ENCODE peak calls at places on chromosomes 7 and 10, in five cellular contexts. C is small intestine; R is endodermal cell; U is effector memory CD4-positive, alpha-beta T cell; M is H9. A is an unnamed sample.

GRCh38 chr7:36281945-36282727 is 107.5 kb upstream of the ANLN start:
- DNase-seq in C (no peak), R (peak), U (no peak), M (no peak), A (peak)

GRCh38 chr10:27611209-27611608 is 107.1 kb downstream of the RAB18 start:
- DNase-seq in C (peak), R (no peak), U (no peak), M (no peak), A (no peak)

GRCh38 chr7:124930655-124931597 is 1.3 kb upstream of the POT1 start:
- DNase-seq in C (no peak), R (no peak), U (no peak), M (no peak), A (peak)

GRCh38 chr7:13407911-13408310 is 581.6 kb downstream of the ETV1 start:
- DNase-seq in C (no peak), R (no peak), U (no peak), M (no peak), A (no peak)

GRCh38 chr10:16819026-16819425 is 1.8 kb upstream of the RSU1 start:
- DNase-seq in C (no peak), R (no peak), U (no peak), M (no peak), A (no peak)

GRCh38 chr7:46764100-46764941 is 817.6 kb downstream of the TNS3 start:
- DNase-seq in C (peak), R (no peak), U (no peak), M (no peak), A (peak)

GRCh38 chr7:16369851-16370250 is 51.5 kb downstream of the CRPPA start:
- DNase-seq in C (no peak), R (no peak), U (no peak), M (no peak), A (no peak)

GRCh38 chr10:88158506-88159123 is 295.2 kb downstream of the PTEN start:
- DNase-seq in C (no peak), R (no peak), U (no peak), M (no peak), A (no peak)

GRCh38 chr10:47368431-47369180 is 15.5 kb downstream of the ZNF488 start:
- DNase-seq in C (no peak), R (no peak), U (no peak), M (peak), A (no peak)

GRCh38 chr7:96407427-96407826 is 85.5 kb upstream of the SLC25A13 start:
- DNase-seq in C (no peak), R (no peak), U (no peak), M (no peak), A (no peak)

GRCh38 chr7:44629825-44630580 is 23.6 kb downstream of the OGDH start:
- DNase-seq in C (no peak), R (no peak), U (no peak), M (no peak), A (no peak)

GRCh38 chr10:16717617-16718395 is 99.4 kb downstream of the RSU1 start:
- DNase-seq in C (no peak), R (no peak), U (no peak), M (no peak), A (no peak)

GRCh38 chr7:132154248-132154647 is 422.0 kb downstream of the PLXNA4 start:
- DNase-seq in C (no peak), R (no peak), U (no peak), M (no peak), A (no peak)

GRCh38 chr7:136228185-136228584 is 251.0 kb upstream of the MTPN start:
- DNase-seq in C (peak), R (no peak), U (no peak), M (no peak), A (no peak)

GRCh38 chr7:100641860-100642533 is 645 bp upstream of the TFR2 start:
- DNase-seq in C (no peak), R (no peak), U (no peak), M (no peak), A (no peak)

GRCh38 chr7:94605031-94605430 is 50.9 kb downstream of the SGCE start:
- DNase-seq in C (no peak), R (no peak), U (no peak), M (no peak), A (no peak)

GRCh38 chr10:4333474-4333894 is 492.5 kb upstream of the AKR1E2 start:
- DNase-seq in C (no peak), R (no peak), U (no peak), M (no peak), A (no peak)

GRCh38 chr7:47954231-47954911 is 6.1 kb upstream of the PKD1L1 start:
- DNase-seq in C (no peak), R (no peak), U (no peak), M (peak), A (no peak)

GRCh38 chr7:2959343-2959680 is 84.4 kb downstream of the CARD11 start:
- DNase-seq in C (no peak), R (peak), U (no peak), M (no peak), A (peak)

GRCh38 chr7:151687523-151688235 is 168.0 kb upstream of the RHEB start:
- DNase-seq in C (peak), R (peak), U (no peak), M (peak), A (peak)

GRCh38 chr7:106668853-106669539 is 8.0 kb upstream of the CCDC71L start:
- DNase-seq in C (no peak), R (no peak), U (no peak), M (no peak), A (no peak)

GRCh38 chr10:4131407-4132215 is 346.6 kb upstream of the KLF6 start:
- DNase-seq in C (peak), R (no peak), U (no peak), M (no peak), A (no peak)

GRCh38 chr10:117162093-117163021 is 24.3 kb upstream of the VAX1 start:
- DNase-seq in C (no peak), R (no peak), U (no peak), M (peak), A (no peak)

GRCh38 chr10:127797339-127797738 is 60.4 kb downstream of the FOXI2 start:
- DNase-seq in C (peak), R (no peak), U (no peak), M (peak), A (no peak)

GRCh38 chr7:82434275-82435022 is 9.1 kb downstream of the CACNA2D1 start:
- DNase-seq in C (no peak), R (no peak), U (no peak), M (no peak), A (no peak)

GRCh38 chr10:10542368-10542961 is 475.2 kb upstream of the CELF2 start:
- DNase-seq in C (no peak), R (no peak), U (no peak), M (no peak), A (no peak)

GRCh38 chr7:32872421-32872820 is 19.1 kb downstream of the KBTBD2 start:
- DNase-seq in C (no peak), R (no peak), U (no peak), M (no peak), A (no peak)
- H3K27ac ChIP-seq in C (no peak), R (no peak), U (no peak), M (no peak), A (no peak)

DNA sequence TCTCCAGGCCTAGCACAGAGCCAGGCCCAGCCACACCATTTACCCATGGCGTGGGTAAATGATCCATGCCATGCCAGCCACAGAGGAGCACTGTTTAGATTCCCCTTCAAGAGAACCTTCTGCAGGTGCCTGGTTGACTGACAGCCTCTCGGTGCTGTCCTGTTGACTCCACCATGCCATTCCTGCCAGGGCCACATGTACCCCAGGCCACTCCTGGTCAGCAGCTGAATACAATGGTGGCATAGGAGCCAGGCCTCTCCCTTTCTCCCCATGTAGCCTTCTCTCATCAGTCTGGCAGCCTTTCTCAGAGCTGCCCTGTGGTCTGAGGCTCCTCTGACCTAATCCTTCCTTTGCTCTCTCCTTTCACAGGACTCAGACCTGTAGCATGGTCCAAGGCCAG is 39.2 kb upstream of the GPAM start:
- DNase-seq in C (no peak), R (no peak), U (no peak), M (no peak), A (no peak)
- H3K27ac ChIP-seq in C (no peak), R (no peak), U (no peak), M (no peak), A (no peak)

DNA sequence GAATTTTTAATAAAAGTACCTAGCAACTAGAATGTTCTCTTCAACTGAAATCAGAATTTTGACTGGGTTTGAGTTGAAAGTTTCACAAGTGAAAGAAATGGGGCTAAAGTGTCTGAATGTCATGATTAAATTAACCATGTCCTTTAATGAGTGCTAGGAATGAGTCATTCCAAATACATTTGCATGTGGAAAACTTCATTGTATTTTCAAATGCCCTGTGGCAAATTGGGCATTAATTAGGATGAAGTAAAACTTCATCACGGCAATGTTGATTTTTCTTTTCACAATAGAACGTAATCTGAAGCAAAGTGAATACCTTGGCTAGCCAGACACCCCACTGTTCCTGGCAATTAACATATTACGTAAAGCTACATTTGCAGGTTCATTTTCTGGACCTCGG is 166.6 kb downstream of the KIAA1217 start:
- DNase-seq in C (no peak), R (no peak), U (no peak), M (no peak), A (no peak)
- H3K27ac ChIP-seq in C (no peak), R (no peak), U (no peak), M (no peak), A (no peak)

DNA sequence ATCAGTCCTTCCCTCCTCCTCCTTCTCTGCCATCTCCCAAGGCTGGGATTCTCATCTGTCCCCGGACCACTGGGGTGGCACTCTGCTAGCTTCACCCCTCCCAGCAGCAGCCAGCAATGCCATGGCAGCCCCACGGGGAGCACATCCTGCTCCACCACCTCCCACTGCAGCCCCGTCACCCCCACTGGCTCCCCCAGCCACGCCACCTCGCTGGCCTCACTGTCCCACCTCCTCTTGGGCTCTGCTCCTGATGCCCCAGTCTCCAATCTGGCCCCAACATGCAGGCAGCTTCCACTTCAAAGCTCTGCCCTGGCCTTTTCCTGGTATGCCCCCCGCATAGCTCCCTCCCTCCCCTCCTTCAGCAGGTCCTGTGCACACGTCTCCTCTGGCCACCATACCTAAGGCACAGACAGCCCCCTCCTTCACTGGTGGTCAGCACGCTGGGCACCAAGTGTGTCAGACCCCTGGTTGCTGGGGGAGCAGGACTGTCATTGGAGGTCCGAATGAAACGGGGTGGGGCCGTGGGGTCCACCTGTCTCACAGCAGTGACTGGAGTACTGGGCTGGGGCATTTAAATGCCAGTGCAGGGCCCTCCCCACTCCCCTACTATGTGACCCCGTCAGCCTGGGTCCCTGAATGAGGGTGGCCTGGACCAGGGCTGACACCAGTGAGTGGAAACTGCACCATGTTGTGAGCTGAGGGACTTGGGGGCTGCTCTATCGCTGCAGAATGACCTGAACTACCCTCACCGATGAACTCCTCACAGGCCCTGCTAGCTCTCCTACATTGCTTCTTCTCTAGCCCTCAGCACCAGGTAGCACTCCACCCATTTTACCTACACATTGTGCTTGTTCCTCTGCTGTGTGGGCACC is 38.7 kb downstream of the RASGEF1A start:
- DNase-seq in C (no peak), R (peak), U (no peak), M (peak), A (peak)
- H3K27ac ChIP-seq in C (no peak), R (no peak), U (no peak), M (no peak), A (no peak)

DNA sequence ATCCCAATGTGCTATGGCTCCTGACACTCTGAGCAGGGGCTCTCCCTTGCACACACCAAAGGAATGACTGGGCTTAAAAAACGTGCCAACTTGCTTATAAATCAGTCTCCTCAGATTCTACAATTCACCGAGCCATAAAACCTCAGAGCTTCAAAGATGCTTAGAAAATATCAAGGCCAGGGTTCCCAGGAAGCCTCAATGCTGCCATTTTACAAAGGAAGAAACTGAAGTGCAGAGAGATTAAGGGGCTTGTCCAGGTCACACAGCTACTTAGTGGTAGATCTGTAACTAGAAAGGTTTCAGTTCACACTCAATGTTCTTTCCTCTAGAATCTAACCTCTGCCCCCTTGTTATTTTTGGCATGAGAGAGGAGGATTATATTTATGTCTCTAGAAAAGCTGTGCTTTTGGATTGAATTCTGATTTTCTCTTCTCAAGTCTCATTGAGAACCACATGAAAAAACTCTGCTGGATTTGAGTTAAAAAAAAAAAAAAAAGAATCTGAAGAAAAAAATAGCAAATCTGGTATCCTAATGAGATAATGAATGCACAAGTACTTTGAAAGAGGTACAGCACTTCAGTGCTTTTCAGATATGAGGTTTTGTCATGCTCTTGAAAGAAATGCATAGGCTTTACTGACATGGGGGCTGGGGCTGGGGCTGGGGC is 22.3 kb upstream of the TSPAN33 start:
- DNase-seq in C (no peak), R (no peak), U (no peak), M (no peak), A (no peak)
- H3K27ac ChIP-seq in C (no peak), R (no peak), U (no peak), M (no peak), A (no peak)

DNA sequence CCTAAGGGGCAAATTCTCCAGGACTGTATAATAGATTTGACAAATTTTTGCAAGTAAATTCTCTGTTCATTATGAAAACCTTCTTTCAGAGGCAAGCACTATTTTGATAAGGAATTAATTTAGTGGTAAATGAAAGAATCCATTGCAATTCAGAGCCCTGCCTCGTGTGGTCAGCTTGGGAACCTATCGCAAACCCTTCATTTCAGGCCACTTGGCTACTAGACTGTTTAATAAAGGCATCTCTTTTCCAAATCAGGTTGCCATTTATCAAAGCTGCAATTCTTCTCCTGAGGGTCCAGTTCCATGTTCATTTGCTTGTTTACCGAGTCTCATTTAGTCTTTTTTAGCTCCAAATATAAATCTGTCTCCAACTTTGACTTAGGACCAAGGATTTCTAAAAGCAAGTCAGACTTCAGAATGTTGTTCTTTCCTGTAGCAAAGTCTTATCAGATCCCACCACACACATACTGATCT is 28.4 kb downstream of the PPP1R3C start:
- DNase-seq in C (no peak), R (no peak), U (no peak), M (no peak), A (no peak)
- H3K27ac ChIP-seq in C (no peak), R (no peak), U (no peak), M (no peak), A (peak)

GRCh38 chr10:21724020-21724589 is 190.1 kb downstream of the MLLT10 start:
- DNase-seq in C (no peak), R (no peak), U (no peak), M (no peak), A (no peak)

GRCh38 chr10:21726601-21727295 is 192.7 kb downstream of the MLLT10 start:
- DNase-seq in C (no peak), R (no peak), U (no peak), M (no peak), A (no peak)

GRCh38 chr10:21732067-21732772 is 198.2 kb downstream of the MLLT10 start:
- DNase-seq in C (peak), R (peak), U (no peak), M (peak), A (peak)

GRCh38 chr10:21724695-21725371 is 190.8 kb downstream of the MLLT10 start:
- DNase-seq in C (peak), R (peak), U (no peak), M (no peak), A (peak)

GRCh38 chr10:21727452-21728168 is 193.6 kb downstream of the MLLT10 start:
- DNase-seq in C (peak), R (peak), U (no peak), M (no peak), A (no peak)
- H3K27ac ChIP-seq in C (no peak), R (peak), U (no peak), M (no peak), A (no peak)